ENCODE peak calls at places on chromosomes 5 and 9, in six cellular contexts. One of them, this sample, is unnamed.

GRCh38 chr5:33475706-33476105 is 34.9 kb downstream of the TARS1 start:
- DNase-seq in GM23338: no peak
- DNase-seq in neural progenitor cell: no peak
- DNase-seq in HCT116: no peak
- DNase-seq in GM23248: no peak
- DNase-seq in PC-3: no peak
- DNase-seq in this sample: no peak

GRCh38 chr5:32852535-32852934 is 141.4 kb downstream of the NPR3 start:
- DNase-seq in GM23248: peak; percentile 29
- DNase-seq in PC-3: peak; percentile 53
- DNase-seq in HCT116: no peak
- DNase-seq in neural progenitor cell: peak; percentile 78
- DNase-seq in GM23338: peak; percentile 86
- DNase-seq in this sample: no peak

GRCh38 chr5:149264432-149265069 is 7.1 kb upstream of the AFAP1L1 start:
- DNase-seq in GM23248: peak; percentile 13
- DNase-seq in GM23338: peak; percentile 95
- DNase-seq in neural progenitor cell: peak; percentile 67
- DNase-seq in PC-3: peak; percentile 92
- DNase-seq in HCT116: peak; percentile 51
- DNase-seq in this sample: peak; percentile 90

GRCh38 chr5:14962604-14963003 is 91.0 kb upstream of the ANKH start:
- DNase-seq in GM23338: no peak
- DNase-seq in GM23248: no peak
- DNase-seq in PC-3: no peak
- DNase-seq in HCT116: no peak
- DNase-seq in neural progenitor cell: no peak
- DNase-seq in this sample: no peak

GRCh38 chr5:96673127-96673526 is 11.0 kb downstream of the CAST start:
- DNase-seq in GM23338: no peak
- DNase-seq in GM23248: no peak
- DNase-seq in HCT116: no peak
- DNase-seq in neural progenitor cell: no peak
- DNase-seq in PC-3: no peak
- DNase-seq in this sample: no peak

GRCh38 chr5:41772071-41772470 is 98.2 kb downstream of the OXCT1 start:
- DNase-seq in GM23338: no peak
- DNase-seq in PC-3: peak; percentile 16
- DNase-seq in GM23248: no peak
- DNase-seq in neural progenitor cell: no peak
- DNase-seq in HCT116: no peak
- DNase-seq in this sample: no peak

GRCh38 chr9:130447193-130447816 is 2.5 kb downstream of the ASS1 start:
- DNase-seq in GM23338: no peak
- DNase-seq in HCT116: no peak
- DNase-seq in PC-3: no peak
- DNase-seq in GM23248: no peak
- DNase-seq in neural progenitor cell: no peak
- DNase-seq in this sample: no peak

GRCh38 chr9:34510506-34511159 is 12.2 kb downstream of the ENHO start:
- DNase-seq in PC-3: no peak
- DNase-seq in GM23338: peak; percentile 12
- DNase-seq in neural progenitor cell: no peak
- DNase-seq in HCT116: no peak
- DNase-seq in GM23248: no peak
- DNase-seq in this sample: no peak

GRCh38 chr5:29001666-29002065 is 1963.3 kb upstream of the CDH9 start:
- DNase-seq in neural progenitor cell: peak; percentile 45
- DNase-seq in GM23248: no peak
- DNase-seq in HCT116: no peak
- DNase-seq in GM23338: peak; percentile 44
- DNase-seq in PC-3: peak; percentile 11
- DNase-seq in this sample: no peak

GRCh38 chr9:114409103-114409780 is 21.5 kb upstream of the AKNA start:
- DNase-seq in GM23248: peak; percentile 61
- DNase-seq in GM23338: peak; percentile 45
- DNase-seq in neural progenitor cell: no peak
- DNase-seq in HCT116: no peak
- DNase-seq in PC-3: peak; percentile 5
- DNase-seq in this sample: no peak

GRCh38 chr5:119274024-119274766 is 81.6 kb upstream of the TNFAIP8 start:
- DNase-seq in GM23338: no peak
- DNase-seq in PC-3: peak; percentile 94
- DNase-seq in GM23248: no peak
- DNase-seq in neural progenitor cell: no peak
- DNase-seq in HCT116: peak; percentile 76
- DNase-seq in this sample: no peak

GRCh38 chr5:179839328-179840256 is 18.9 kb downstream of the SQSTM1 start:
- DNase-seq in HCT116: no peak
- DNase-seq in PC-3: no peak
- DNase-seq in GM23248: no peak
- DNase-seq in neural progenitor cell: no peak
- DNase-seq in GM23338: no peak
- DNase-seq in this sample: no peak

GRCh38 chr9:99092643-99093491 is 12.0 kb upstream of the TGFBR1 start:
- DNase-seq in GM23248: no peak
- DNase-seq in GM23338: no peak
- DNase-seq in neural progenitor cell: no peak
- DNase-seq in HCT116: no peak
- DNase-seq in PC-3: no peak
- DNase-seq in this sample: no peak

GRCh38 chr9:93635186-93636107 is 59.1 kb downstream of the PHF2 start:
- DNase-seq in GM23338: no peak
- DNase-seq in PC-3: no peak
- DNase-seq in GM23248: no peak
- DNase-seq in HCT116: no peak
- DNase-seq in neural progenitor cell: no peak
- DNase-seq in this sample: no peak

GRCh38 chr9:97854696-97855485 is 1.9 kb downstream of the FOXE1 start:
- DNase-seq in GM23338: peak; percentile 47
- DNase-seq in neural progenitor cell: no peak
- DNase-seq in GM23248: no peak
- DNase-seq in PC-3: no peak
- DNase-seq in HCT116: no peak
- DNase-seq in this sample: no peak

GRCh38 chr5:126044931-126045565 is 378.2 kb upstream of the GRAMD2B start:
- DNase-seq in PC-3: no peak
- DNase-seq in GM23248: no peak
- DNase-seq in GM23338: no peak
- DNase-seq in neural progenitor cell: no peak
- DNase-seq in HCT116: no peak
- DNase-seq in this sample: no peak

GRCh38 chr9:107282268-107282667 is 811 bp upstream of the RAD23B start:
- DNase-seq in GM23248: no peak
- DNase-seq in HCT116: no peak
- DNase-seq in neural progenitor cell: no peak
- DNase-seq in PC-3: no peak
- DNase-seq in GM23338: no peak
- DNase-seq in this sample: no peak

GRCh38 chr5:134552301-134552700 is 26.8 kb downstream of the JADE2 start:
- DNase-seq in PC-3: peak; percentile 84
- DNase-seq in neural progenitor cell: no peak
- DNase-seq in GM23338: no peak
- DNase-seq in HCT116: no peak
- DNase-seq in GM23248: peak; percentile 95
- DNase-seq in this sample: no peak

GRCh38 chr5:53472279-53472678 is 8.2 kb upstream of the FST start:
- DNase-seq in GM23248: no peak
- DNase-seq in HCT116: no peak
- DNase-seq in neural progenitor cell: no peak
- DNase-seq in GM23338: no peak
- DNase-seq in PC-3: no peak
- DNase-seq in this sample: no peak

GRCh38 chr5:141811287-141812155 is 66.7 kb downstream of the PCDH1 start:
- DNase-seq in HCT116: no peak
- DNase-seq in GM23248: peak; percentile 36
- DNase-seq in PC-3: no peak
- DNase-seq in neural progenitor cell: peak; percentile 91
- DNase-seq in GM23338: peak; percentile 95
- DNase-seq in this sample: peak; percentile 12

GRCh38 chr5:126490167-126490937 is 67.1 kb downstream of the GRAMD2B start:
- DNase-seq in GM23338: peak; percentile 56
- DNase-seq in PC-3: no peak
- DNase-seq in neural progenitor cell: peak; percentile 79
- DNase-seq in HCT116: no peak
- DNase-seq in GM23248: peak; percentile 66
- DNase-seq in this sample: no peak

GRCh38 chr5:78362220-78362619 is 1.8 kb downstream of the SCAMP1 start:
- DNase-seq in HCT116: no peak
- DNase-seq in PC-3: no peak
- DNase-seq in GM23248: no peak
- DNase-seq in neural progenitor cell: no peak
- DNase-seq in GM23338: no peak
- DNase-seq in this sample: no peak

DNA sequence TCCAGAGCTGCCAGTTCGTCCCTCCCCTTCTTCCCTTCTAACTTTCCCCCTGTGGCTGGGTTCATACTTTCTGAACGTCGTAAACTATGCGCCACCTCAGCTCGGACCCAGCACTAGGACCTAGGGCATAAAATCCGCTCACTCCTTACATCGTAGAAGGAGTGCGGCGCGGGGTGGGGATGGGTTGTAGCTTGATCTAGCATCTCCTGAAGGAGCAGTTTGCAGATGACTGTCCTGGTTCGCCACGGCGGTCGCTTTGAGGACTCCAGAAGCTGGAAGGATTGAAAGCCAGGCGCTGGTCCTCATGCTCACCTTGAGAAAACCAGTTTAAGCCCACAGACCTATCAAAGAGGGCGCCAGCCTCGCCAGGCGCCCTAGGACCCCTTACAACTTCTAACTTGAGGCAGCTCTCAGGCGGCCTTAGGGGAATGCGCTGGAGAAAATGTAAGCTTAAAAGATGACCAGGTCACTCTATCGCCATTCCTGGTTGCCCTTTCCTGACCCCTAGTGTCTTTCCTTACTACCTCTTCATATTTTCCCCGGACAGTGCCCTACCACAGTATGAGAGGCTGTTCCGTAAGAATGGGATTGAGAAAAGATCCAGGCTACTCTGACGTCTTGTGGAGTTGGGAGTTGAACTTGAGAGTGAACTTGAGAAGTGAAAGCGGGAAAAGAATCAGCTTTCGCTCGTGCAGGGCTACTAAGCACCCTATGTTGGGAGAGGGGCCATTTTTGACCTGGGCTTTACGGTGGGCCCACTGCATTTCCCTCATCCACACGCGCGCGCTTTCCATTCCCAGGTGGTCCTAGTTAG is 2.8 kb downstream of the RORB start:
- DNase-seq in neural progenitor cell: peak; percentile 38
- DNase-seq in GM23248: no peak
- DNase-seq in PC-3: no peak
- DNase-seq in HCT116: no peak
- DNase-seq in GM23338: peak; percentile 51
- DNase-seq in this sample: no peak
- TF ChIP-seq EZH2 in neural progenitor cell: peak; percentile 35
- TF ChIP-seq EZH2 in GM23248: peak; percentile 44
- TF ChIP-seq EZH2 in PC-3: no peak
- TF ChIP-seq EZH2 in HCT116: no peak
- TF ChIP-seq EZH2 in GM23338: peak; percentile 23
- TF ChIP-seq EZH2 in this sample: no peak

DNA sequence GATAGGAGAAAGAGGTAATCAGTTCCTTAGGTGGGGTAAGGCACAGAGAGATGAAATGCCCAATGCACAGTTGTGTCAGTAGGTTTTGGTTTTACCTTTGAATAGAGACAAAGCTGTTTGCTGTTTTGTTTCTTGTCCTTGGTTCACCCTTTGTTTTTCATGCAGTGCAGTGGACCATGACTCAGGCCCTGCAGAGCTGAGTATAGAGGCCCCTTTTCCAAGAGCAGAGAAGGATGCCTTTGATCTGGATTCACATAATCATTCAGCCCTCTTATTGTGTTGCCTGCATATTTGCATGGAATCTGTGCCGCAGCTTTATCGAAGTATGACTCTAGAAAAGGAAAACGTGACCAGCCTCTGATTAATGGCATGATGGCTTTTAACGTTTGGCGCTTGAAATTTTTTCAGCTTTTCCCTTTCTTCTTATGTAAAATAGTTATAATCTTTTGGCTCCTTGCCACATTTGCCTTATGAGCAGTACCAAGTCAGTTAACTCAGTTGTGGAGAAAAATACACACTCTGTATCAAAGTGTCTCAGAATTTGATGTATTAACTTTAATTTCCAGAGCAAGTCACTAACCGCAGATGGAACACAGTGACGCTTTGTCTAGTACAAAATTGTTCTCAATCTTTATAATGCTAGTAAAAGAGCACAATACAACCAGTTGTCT is 197.6 kb downstream of the KDM4C start:
- DNase-seq in HCT116: no peak
- DNase-seq in PC-3: no peak
- DNase-seq in GM23338: peak; percentile 19
- DNase-seq in neural progenitor cell: peak; percentile 67
- DNase-seq in GM23248: peak; percentile 60
- DNase-seq in this sample: no peak
- TF ChIP-seq EZH2phosphoT487 in HCT116: no peak
- TF ChIP-seq EZH2phosphoT487 in PC-3: no peak
- TF ChIP-seq EZH2phosphoT487 in GM23338: no peak
- TF ChIP-seq EZH2phosphoT487 in neural progenitor cell: no peak
- TF ChIP-seq EZH2phosphoT487 in GM23248: no peak
- TF ChIP-seq EZH2phosphoT487 in this sample: no peak

GRCh38 chr5:138770291-138770690 is 17.1 kb downstream of the CTNNA1 start:
- DNase-seq in HCT116: no peak
- DNase-seq in GM23248: no peak
- DNase-seq in GM23338: no peak
- DNase-seq in PC-3: no peak
- DNase-seq in neural progenitor cell: no peak
- DNase-seq in this sample: no peak
- H3K79me2 ChIP-seq in HCT116: peaks cover 97% of the 10 kb centered on the region
- H3K79me2 ChIP-seq in GM23248: peaks cover 100% of the 10 kb centered on the region
- H3K79me2 ChIP-seq in GM23338: peaks cover 100% of the 10 kb centered on the region
- H3K79me2 ChIP-seq in PC-3: peaks cover 2% of the 10 kb centered on the region
- H3K79me2 ChIP-seq in neural progenitor cell: peaks cover 98% of the 10 kb centered on the region
- H3K79me2 ChIP-seq in this sample: peaks cover 85% of the 10 kb centered on the region

GRCh38 chr5:5220896-5221295 is 80.8 kb downstream of the ADAMTS16 start:
- DNase-seq in GM23248: peak; percentile 5
- DNase-seq in neural progenitor cell: no peak
- DNase-seq in GM23338: no peak
- DNase-seq in HCT116: no peak
- DNase-seq in PC-3: no peak
- DNase-seq in this sample: no peak
- TF ChIP-seq EZH2 in GM23248: no peak
- TF ChIP-seq EZH2 in neural progenitor cell: no peak
- TF ChIP-seq EZH2 in GM23338: no peak
- TF ChIP-seq EZH2 in HCT116: no peak
- TF ChIP-seq EZH2 in PC-3: no peak
- TF ChIP-seq EZH2 in this sample: no peak

DNA sequence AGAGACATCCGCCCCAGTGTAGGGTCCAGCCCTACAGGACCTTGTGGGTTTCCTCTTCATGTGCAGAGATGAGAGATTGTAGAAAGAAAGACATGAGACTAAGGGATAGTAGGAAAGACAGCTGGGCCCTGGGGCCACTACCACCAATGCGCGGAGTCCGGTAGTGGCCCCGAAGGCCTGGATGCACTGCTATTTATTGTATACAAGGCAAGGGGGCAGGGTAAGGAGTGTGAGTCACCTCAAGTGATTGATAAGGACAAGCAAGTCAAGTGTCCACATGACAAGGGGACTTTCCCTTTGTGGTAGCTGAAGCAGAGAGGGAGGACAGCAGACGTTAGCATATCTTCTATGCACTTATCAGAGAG is 6.2 kb upstream of the TMEM141 start:
- DNase-seq in GM23248: no peak
- DNase-seq in HCT116: no peak
- DNase-seq in neural progenitor cell: no peak
- DNase-seq in GM23338: no peak
- DNase-seq in PC-3: no peak
- DNase-seq in this sample: peak; percentile 66
- TF ChIP-seq EZH2phosphoT487 in GM23248: no peak
- TF ChIP-seq EZH2phosphoT487 in HCT116: no peak
- TF ChIP-seq EZH2phosphoT487 in neural progenitor cell: no peak
- TF ChIP-seq EZH2phosphoT487 in GM23338: no peak
- TF ChIP-seq EZH2phosphoT487 in PC-3: no peak
- TF ChIP-seq EZH2phosphoT487 in this sample: no peak